ENCODE peak calls at places on chromosomes 16 and 17, in five cellular contexts. One of them, this sample, is unnamed.

GRCh38 chr16:24800586-24800985 is 45.2 kb upstream of the SLC5A11 start:
- DNase-seq in GM13977: no peak
- DNase-seq in neural crest cell: no peak
- DNase-seq in IMR-90: peak
- DNase-seq in lower leg skin: no peak
- DNase-seq in this sample: peak

GRCh38 chr16:720990-721764 is at the start of gene ANTKMT:
- DNase-seq in GM13977: peak
- DNase-seq in neural crest cell: peak
- DNase-seq in IMR-90: peak
- DNase-seq in lower leg skin: peak
- DNase-seq in this sample: peak

GRCh38 chr16:67128887-67129286 is 19.1 kb downstream of the PHAF1 start:
- DNase-seq in GM13977: no peak
- DNase-seq in neural crest cell: no peak
- DNase-seq in IMR-90: no peak
- DNase-seq in lower leg skin: no peak
- DNase-seq in this sample: no peak

GRCh38 chr17:82281076-82281475 is 7.6 kb upstream of the CSNK1D start:
- DNase-seq in GM13977: no peak
- DNase-seq in neural crest cell: no peak
- DNase-seq in IMR-90: no peak
- DNase-seq in lower leg skin: no peak
- DNase-seq in this sample: no peak

GRCh38 chr16:19135896-19136438 is 22.2 kb downstream of the ITPRIPL2 start:
- DNase-seq in GM13977: no peak
- DNase-seq in neural crest cell: no peak
- DNase-seq in IMR-90: peak
- DNase-seq in lower leg skin: peak
- DNase-seq in this sample: peak

GRCh38 chr16:62225675-62226074 is 189.4 kb upstream of the CDH8 start:
- DNase-seq in GM13977: peak
- DNase-seq in neural crest cell: peak
- DNase-seq in IMR-90: no peak
- DNase-seq in lower leg skin: peak
- DNase-seq in this sample: no peak

GRCh38 chr16:48546774-48547173 is 63.2 kb downstream of the N4BP1 start:
- DNase-seq in GM13977: no peak
- DNase-seq in neural crest cell: no peak
- DNase-seq in IMR-90: no peak
- DNase-seq in lower leg skin: no peak
- DNase-seq in this sample: no peak

GRCh38 chr17:78986048-78986648 is 6.4 kb upstream of the LGALS3BP start:
- DNase-seq in GM13977: no peak
- DNase-seq in neural crest cell: no peak
- DNase-seq in IMR-90: peak
- DNase-seq in lower leg skin: no peak
- DNase-seq in this sample: peak

GRCh38 chr17:79087428-79088143 is 13.0 kb downstream of the ENGASE start:
- DNase-seq in GM13977: peak
- DNase-seq in neural crest cell: peak
- DNase-seq in IMR-90: peak
- DNase-seq in lower leg skin: peak
- DNase-seq in this sample: peak

GRCh38 chr17:35749560-35750412 is 3.3 kb downstream of the GAS2L2 start:
- DNase-seq in GM13977: no peak
- DNase-seq in neural crest cell: no peak
- DNase-seq in IMR-90: peak
- DNase-seq in lower leg skin: no peak
- DNase-seq in this sample: peak

GRCh38 chr17:29131814-29132682 is 48.1 kb downstream of the MYO18A start:
- DNase-seq in GM13977: no peak
- DNase-seq in neural crest cell: no peak
- DNase-seq in IMR-90: peak
- DNase-seq in lower leg skin: no peak
- DNase-seq in this sample: peak

GRCh38 chr17:37475713-37476420 is 13.8 kb upstream of the DUSP14 start:
- DNase-seq in GM13977: no peak
- DNase-seq in neural crest cell: no peak
- DNase-seq in IMR-90: no peak
- DNase-seq in lower leg skin: no peak
- DNase-seq in this sample: peak

GRCh38 chr16:73404001-73404400 is 356.1 kb upstream of the ZFHX3 start:
- DNase-seq in GM13977: no peak
- DNase-seq in neural crest cell: no peak
- DNase-seq in IMR-90: no peak
- DNase-seq in lower leg skin: no peak
- DNase-seq in this sample: no peak

DNA sequence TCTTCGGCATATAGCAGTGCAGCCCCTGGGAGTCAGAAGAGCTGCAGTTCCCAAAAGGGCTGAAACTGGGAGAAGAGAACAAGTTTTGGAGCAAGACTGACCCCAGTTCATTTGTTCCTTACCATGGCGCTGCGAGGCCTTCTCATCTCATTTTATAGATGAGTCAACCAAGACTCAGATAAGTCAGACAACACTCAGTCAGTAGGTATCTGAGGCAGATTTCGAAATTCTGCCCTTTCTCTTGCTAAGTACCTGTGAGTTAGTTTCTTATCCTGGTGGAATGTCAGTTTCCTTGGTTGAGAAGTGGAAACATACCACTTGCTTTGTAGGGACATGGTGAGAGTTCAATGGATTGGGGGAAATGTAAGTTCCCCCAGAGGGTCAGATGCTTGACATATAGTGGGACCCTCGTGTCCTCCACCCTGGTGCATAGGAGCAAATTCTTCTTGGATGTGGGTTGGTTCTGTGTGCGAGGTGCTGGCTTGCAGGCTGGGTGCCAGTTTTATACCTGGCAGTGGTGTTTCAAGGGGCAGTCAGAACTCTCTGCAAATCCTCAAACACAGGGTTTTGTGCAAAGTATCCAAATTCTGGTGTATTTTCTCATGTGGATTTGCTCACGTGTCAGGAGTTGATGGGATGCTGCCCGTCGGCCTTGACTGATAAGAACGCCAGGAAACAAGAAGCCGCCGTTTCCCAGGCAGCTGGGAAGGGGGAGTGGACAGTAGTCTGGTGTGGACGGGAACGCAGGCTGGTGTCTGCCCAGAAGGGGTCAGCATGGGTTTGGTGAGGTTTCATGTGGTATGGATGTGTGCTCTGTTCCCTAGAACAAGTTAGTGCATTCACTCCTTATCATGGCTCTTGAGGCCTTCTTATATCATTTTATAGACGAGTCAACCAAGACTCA is 61.1 kb upstream of the CIBAR2 start:
- DNase-seq in GM13977: no peak
- DNase-seq in neural crest cell: no peak
- DNase-seq in IMR-90: peak
- DNase-seq in lower leg skin: no peak
- DNase-seq in this sample: peak
- TF ChIP-seq CTCF in GM13977: no peak
- TF ChIP-seq CTCF in neural crest cell: no peak
- TF ChIP-seq CTCF in IMR-90: peak
- TF ChIP-seq CTCF in lower leg skin: no peak
- TF ChIP-seq CTCF in this sample: peak

GRCh38 chr17:19418312-19418992 is 7.4 kb downstream of the RNF112 start:
- DNase-seq in GM13977: no peak
- DNase-seq in neural crest cell: no peak
- DNase-seq in IMR-90: peak
- DNase-seq in lower leg skin: no peak
- DNase-seq in this sample: peak
- TF ChIP-seq CTCF in GM13977: no peak
- TF ChIP-seq CTCF in neural crest cell: no peak
- TF ChIP-seq CTCF in IMR-90: peak
- TF ChIP-seq CTCF in lower leg skin: no peak
- TF ChIP-seq CTCF in this sample: no peak

GRCh38 chr17:76797441-76797840 is 59.5 kb downstream of the MFSD11 start:
- DNase-seq in GM13977: no peak
- DNase-seq in neural crest cell: no peak
- DNase-seq in IMR-90: no peak
- DNase-seq in lower leg skin: no peak
- DNase-seq in this sample: no peak
- TF ChIP-seq CTCF in GM13977: no peak
- TF ChIP-seq CTCF in neural crest cell: no peak
- TF ChIP-seq CTCF in IMR-90: no peak
- TF ChIP-seq CTCF in lower leg skin: no peak
- TF ChIP-seq CTCF in this sample: no peak

GRCh38 chr17:16491703-16492612 is at the start of gene LRRC75A:
- DNase-seq in GM13977: peak
- DNase-seq in neural crest cell: peak
- DNase-seq in IMR-90: peak
- DNase-seq in lower leg skin: no peak
- DNase-seq in this sample: peak
- TF ChIP-seq CTCF in GM13977: peak
- TF ChIP-seq CTCF in neural crest cell: no peak
- TF ChIP-seq CTCF in IMR-90: peak
- TF ChIP-seq CTCF in lower leg skin: no peak
- TF ChIP-seq CTCF in this sample: no peak

DNA sequence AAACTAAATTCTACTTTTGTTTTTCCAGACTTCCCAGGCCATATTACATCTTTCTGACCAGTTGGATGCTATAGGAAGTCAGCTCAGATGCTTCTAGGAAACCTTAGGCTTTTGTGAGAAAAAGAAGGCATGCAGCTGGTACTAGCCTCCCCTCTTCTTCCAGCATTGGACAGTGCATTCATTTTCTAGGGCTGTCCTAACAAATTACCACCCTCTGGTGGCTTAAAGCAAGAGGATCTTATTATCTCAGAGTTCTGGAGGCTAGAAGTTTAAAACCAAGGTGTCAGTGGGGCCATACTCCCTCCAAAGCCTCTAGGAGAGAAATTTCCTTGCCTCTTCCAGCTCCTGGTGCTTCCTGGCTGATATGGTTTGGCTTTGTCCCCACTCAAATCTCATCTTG is 467.8 kb downstream of the SLC39A11 start:
- DNase-seq in GM13977: no peak
- DNase-seq in neural crest cell: no peak
- DNase-seq in IMR-90: no peak
- DNase-seq in lower leg skin: no peak
- DNase-seq in this sample: no peak
- TF ChIP-seq CTCF in GM13977: no peak
- TF ChIP-seq CTCF in neural crest cell: no peak
- TF ChIP-seq CTCF in IMR-90: no peak
- TF ChIP-seq CTCF in lower leg skin: no peak
- TF ChIP-seq CTCF in this sample: no peak

DNA sequence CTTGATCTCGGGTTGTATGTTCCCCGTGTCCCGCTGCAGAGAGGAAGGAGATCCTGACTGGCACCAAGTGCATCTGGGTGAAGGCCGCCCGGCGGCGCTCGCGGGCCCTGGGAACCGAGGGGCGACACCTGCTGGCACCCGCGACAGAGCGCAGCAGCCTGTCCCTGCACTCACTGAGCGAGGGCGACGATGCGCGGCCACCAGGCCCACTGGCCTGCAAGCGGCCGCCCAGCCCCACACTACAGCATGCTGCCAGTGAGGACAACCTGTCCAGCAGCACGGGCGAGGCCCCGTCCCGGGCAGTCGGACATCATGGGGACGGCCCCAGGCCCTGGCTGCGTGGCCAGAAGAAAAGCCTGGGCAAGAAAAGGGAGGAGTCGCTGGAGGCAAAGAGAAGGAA is 7.5 kb downstream of the BTBD17 start:
- DNase-seq in GM13977: peak
- DNase-seq in neural crest cell: peak
- DNase-seq in IMR-90: no peak
- DNase-seq in lower leg skin: no peak
- DNase-seq in this sample: no peak
- TF ChIP-seq CTCF in GM13977: peak
- TF ChIP-seq CTCF in neural crest cell: peak
- TF ChIP-seq CTCF in IMR-90: peak
- TF ChIP-seq CTCF in lower leg skin: no peak
- TF ChIP-seq CTCF in this sample: peak

GRCh38 chr16:77199211-77199610 is at the start of gene SYCE1L:
- DNase-seq in GM13977: no peak
- DNase-seq in neural crest cell: no peak
- DNase-seq in IMR-90: no peak
- DNase-seq in lower leg skin: no peak
- DNase-seq in this sample: no peak
- TF ChIP-seq CTCF in GM13977: no peak
- TF ChIP-seq CTCF in neural crest cell: no peak
- TF ChIP-seq CTCF in IMR-90: no peak
- TF ChIP-seq CTCF in lower leg skin: no peak
- TF ChIP-seq CTCF in this sample: no peak

DNA sequence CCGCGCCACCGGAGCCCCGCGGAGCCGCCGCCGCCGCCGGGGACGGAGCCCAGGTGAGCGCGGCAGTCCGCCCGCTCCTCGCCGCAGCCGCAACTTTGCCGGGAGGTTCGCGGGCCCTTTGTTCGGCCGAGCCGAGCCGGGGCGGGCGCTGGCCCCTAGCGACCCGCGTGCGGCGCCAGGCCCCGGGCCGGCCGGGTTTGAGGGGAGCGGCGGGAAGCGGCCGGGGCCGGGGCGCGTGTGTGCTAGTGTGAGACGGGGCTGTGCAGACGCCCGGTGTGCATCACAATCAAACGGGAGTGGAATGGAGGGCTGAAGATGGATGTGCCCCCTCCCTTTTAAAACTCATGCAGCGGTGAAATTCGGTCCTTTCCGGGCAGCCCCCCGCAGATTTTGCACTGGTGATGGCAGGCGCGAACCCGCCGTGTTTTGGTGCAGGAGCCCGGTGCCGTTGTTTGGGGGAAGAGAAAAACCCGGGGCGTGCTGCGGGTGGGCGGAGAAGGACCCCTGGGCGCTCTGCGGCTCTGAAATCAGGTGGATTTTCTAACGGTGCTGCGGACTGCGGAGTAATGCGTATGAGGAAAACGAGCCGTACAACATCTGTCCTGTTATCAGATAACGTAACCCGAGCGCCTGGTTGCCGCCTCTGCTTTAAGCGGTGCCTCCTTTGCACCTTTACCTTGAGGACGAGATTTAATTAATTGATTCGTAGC is 868 bp downstream of the TNRC6C start:
- DNase-seq in GM13977: peak
- DNase-seq in neural crest cell: no peak
- DNase-seq in IMR-90: peak
- DNase-seq in lower leg skin: peak
- DNase-seq in this sample: no peak
- TF ChIP-seq CTCF in GM13977: no peak
- TF ChIP-seq CTCF in neural crest cell: no peak
- TF ChIP-seq CTCF in IMR-90: no peak
- TF ChIP-seq CTCF in lower leg skin: no peak
- TF ChIP-seq CTCF in this sample: no peak

GRCh38 chr17:21275579-21276339 is 8.8 kb upstream of the MAP2K3 start:
- DNase-seq in GM13977: peak
- DNase-seq in neural crest cell: peak
- DNase-seq in IMR-90: peak
- DNase-seq in lower leg skin: peak
- DNase-seq in this sample: peak
- TF ChIP-seq CTCF in GM13977: no peak
- TF ChIP-seq CTCF in neural crest cell: no peak
- TF ChIP-seq CTCF in IMR-90: no peak
- TF ChIP-seq CTCF in lower leg skin: no peak
- TF ChIP-seq CTCF in this sample: no peak

This sample was measured in AG10803.